ENCODE peak calls at places on chromosomes 13 and 19, in eight cellular contexts. H is substantia nigra; L is T-helper 17 cell; G is GM13976; F is Right ventricle myocardium superior; Y is stimulated activated CD4-positive, alpha-beta T cell treated with anti-CD3 and anti-CD28 coated beads, Interleukin-2, amount 100 ng/mL, for 48 hours; Z is A172; U is T-cell. D is an unnamed sample.

GRCh38 chr13:90696656-90697055 is 650.8 kb upstream of the MIR17HG start:
- DNase-seq in U (no peak), Z (peak), H (no peak), F (no peak), L (no peak), Y (no peak), G (no peak), D (no peak)

GRCh38 chr19:14494910-14495677 is 833 bp downstream of the GIPC1 start:
- DNase-seq in Z (no peak), G (peak), L (no peak), U (no peak), F (peak), Y (no peak), H (no peak), D (no peak)

GRCh38 chr13:46743191-46743590 is 53.8 kb downstream of the ESD start:
- DNase-seq in F (no peak), L (no peak), Y (no peak), H (no peak), U (no peak), Z (peak), G (no peak), D (peak)

GRCh38 chr19:44808463-44809371 is at the start of gene BCAM:
- DNase-seq in F (peak), U (no peak), Z (peak), Y (no peak), H (peak), L (no peak), G (peak), D (peak)

GRCh38 chr13:31587696-31588266 is 151.5 kb upstream of the RXFP2 start:
- DNase-seq in L (no peak), Z (no peak), H (no peak), F (no peak), G (no peak), Y (no peak), U (no peak), D (no peak)

GRCh38 chr19:55472463-55472862 is 4.0 kb upstream of the ZNF628 start:
- DNase-seq in Y (no peak), F (no peak), U (no peak), Z (peak), L (no peak), H (no peak), G (no peak), D (no peak)

GRCh38 chr13:99269627-99270252 is 11.6 kb upstream of the GPR18 start:
- DNase-seq in Z (peak), U (peak), G (peak), Y (no peak), H (no peak), F (no peak), L (no peak), D (peak)

GRCh38 chr13:48564046-48564445 is 31.2 kb upstream of the RCBTB2 start:
- DNase-seq in L (no peak), F (no peak), G (no peak), H (no peak), Y (no peak), U (no peak), Z (peak), D (peak)

GRCh38 chr13:95246292-95247082 is 54.8 kb downstream of the ABCC4 start:
- DNase-seq in F (no peak), Y (no peak), U (no peak), H (no peak), L (no peak), G (no peak), Z (peak), D (peak)

GRCh38 chr13:76667551-76667950 is 218.7 kb downstream of the KCTD12 start:
- DNase-seq in U (no peak), Y (no peak), L (no peak), H (no peak), G (no peak), Z (peak), F (no peak), D (peak)

GRCh38 chr13:100540621-100541020 is 48.0 kb downstream of the GGACT start:
- DNase-seq in L (no peak), H (no peak), F (no peak), U (no peak), G (no peak), Z (no peak), Y (no peak), D (no peak)